ENCODE peak calls at places on chromosomes 12 and 14, in four cellular contexts. S, W, L and B are unnamed samples.

GRCh38 chr12:49244161-49244560 is 20.7 kb upstream of the TUBA1C start:
- DNase-seq in S (no peak), L (peak; percentile 92), W (no peak), B (peak; percentile 69)

GRCh38 chr14:24670594-24670993 is 36.6 kb upstream of the GZMB start:
- DNase-seq in L (no peak), W (no peak), S (no peak), B (no peak)

GRCh38 chr12:47504775-47505446 is 200.9 kb downstream of the RPAP3 start:
- DNase-seq in L (peak; percentile 24), W (no peak), S (no peak), B (peak; percentile 87)

GRCh38 chr12:116236148-116236731 is 41.3 kb downstream of the MED13L start:
- DNase-seq in W (no peak), L (peak; percentile 59), S (peak; percentile 78), B (peak; percentile 64)

GRCh38 chr12:83841620-83842019 is 1071.0 kb downstream of the SLC6A15 start:
- DNase-seq in S (no peak), W (no peak), L (no peak), B (no peak)

GRCh38 chr14:105142651-105143450 is 25.7 kb downstream of the JAG2 start:
- DNase-seq in L (no peak), S (no peak), W (no peak), B (no peak)

GRCh38 chr14:50007123-50007903 is 109.1 kb downstream of the VCPKMT start:
- DNase-seq in W (no peak), S (no peak), L (no peak), B (no peak)

GRCh38 chr14:26887842-26888241 is 290.0 kb upstream of the NOVA1 start:
- DNase-seq in W (no peak), L (no peak), S (no peak), B (peak; percentile 71)

GRCh38 chr12:4763549-4763948 is 43.3 kb downstream of the GALNT8 start:
- DNase-seq in S (peak; percentile 74), W (no peak), L (peak; percentile 32), B (no peak)

GRCh38 chr12:462936-463705 is 3.4 kb downstream of the B4GALNT3 start:
- DNase-seq in L (no peak), W (no peak), S (peak; percentile 36), B (no peak)

GRCh38 chr12:115916910-115917668 is 360.4 kb downstream of the MED13L start:
- DNase-seq in W (peak; percentile 73), S (peak; percentile 72), L (peak; percentile 21), B (peak; percentile 11)

GRCh38 chr12:66944365-66944764 is 265.5 kb upstream of the GRIP1 start:
- DNase-seq in L (no peak), W (no peak), S (no peak), B (no peak)

GRCh38 chr14:89368490-89369477 is 48.2 kb downstream of the FOXN3 start:
- DNase-seq in S (no peak), W (peak; percentile 33), L (no peak), B (no peak)

GRCh38 chr12:24854908-24855307 is 94.0 kb downstream of the BCAT1 start:
- DNase-seq in W (no peak), S (no peak), L (no peak), B (no peak)

GRCh38 chr14:96698846-96699543 is 98.2 kb upstream of the VRK1 start:
- DNase-seq in L (no peak), W (no peak), S (no peak), B (no peak)

GRCh38 chr12:88026196-88026595 is 3.0 kb downstream of the C12orf50 start:
- DNase-seq in S (no peak), L (no peak), W (no peak), B (no peak)

GRCh38 chr12:79451988-79452387 is 238.8 kb downstream of the PAWR start:
- DNase-seq in S (no peak), W (no peak), L (peak; percentile 95), B (peak; percentile 86)

GRCh38 chr12:11723993-11724392 is 74.5 kb downstream of the ETV6 start:
- DNase-seq in W (no peak), S (no peak), L (peak; percentile 87), B (peak; percentile 15)

GRCh38 chr14:78758333-78758732 is 588.2 kb downstream of the NRXN3 start:
- DNase-seq in S (peak; percentile 65), L (peak; percentile 10), W (no peak), B (peak; percentile 31)

GRCh38 chr12:67088401-67089118 is 180.6 kb upstream of the CAND1 start:
- DNase-seq in S (no peak), L (no peak), W (no peak), B (no peak)

GRCh38 chr12:80100566-80100965 is 1.2 kb downstream of the OTOGL start:
- DNase-seq in S (no peak), L (no peak), W (no peak), B (peak; percentile 26)

GRCh38 chr14:99808133-99808505 is 14.9 kb downstream of the EML1 start:
- DNase-seq in W (no peak), L (no peak), S (no peak), B (no peak)

GRCh38 chr14:92491782-92492181 is 21.8 kb upstream of the RIN3 start:
- DNase-seq in W (peak; percentile 24), S (no peak), L (no peak), B (no peak)

GRCh38 chr12:11581179-11581755 is 68.2 kb upstream of the ETV6 start:
- DNase-seq in W (peak; percentile 53), S (peak; percentile 77), L (peak; percentile 74), B (peak; percentile 88)

GRCh38 chr12:65670775-65671174 is 153.5 kb upstream of the HMGA2 start:
- DNase-seq in S (no peak), W (no peak), L (no peak), B (peak; percentile 75)

GRCh38 chr12:21602774-21603173 is 1.9 kb downstream of the GYS2 start:
- DNase-seq in W (no peak), S (no peak), L (no peak), B (no peak)

GRCh38 chr12:120148011-120148410 is 31.5 kb upstream of the RAB35 start:
- DNase-seq in W (no peak), S (no peak), L (no peak), B (no peak)

GRCh38 chr12:1972260-1972659 is 32.0 kb downstream of the DCP1B start:
- DNase-seq in W (no peak), L (no peak), S (no peak), B (peak; percentile 57)

GRCh38 chr12:94644141-94644575 is 6.2 kb downstream of the TMCC3 start:
- DNase-seq in L (peak; percentile 75), S (no peak), W (no peak), B (peak; percentile 27)

GRCh38 chr12:9732966-9733461 is at the start of gene CLECL1:
- DNase-seq in W (no peak), L (no peak), S (no peak), B (no peak)